ENCODE peak calls at places on chromosome 11, in seven cellular contexts. One of them, this sample, is unnamed.

GRCh38 chr11:9280655-9281301 is 15.6 kb upstream of the DENND5A start:
- DNase-seq in uterus: no peak
- DNase-seq in right lobe of liver: no peak
- DNase-seq in Karpas-422: peak; percentile 79
- DNase-seq in effector memory CD4-positive, alpha-beta T cell: no peak
- DNase-seq in heart right ventricle: no peak
- DNase-seq in sigmoid colon: no peak
- DNase-seq in this sample: no peak

GRCh38 chr11:17298302-17298701 is 21.8 kb downstream of the NUCB2 start:
- DNase-seq in heart right ventricle: no peak
- DNase-seq in effector memory CD4-positive, alpha-beta T cell: no peak
- DNase-seq in right lobe of liver: no peak
- DNase-seq in sigmoid colon: no peak
- DNase-seq in uterus: no peak
- DNase-seq in Karpas-422: no peak
- DNase-seq in this sample: no peak

GRCh38 chr11:16276251-16276650 is 80.1 kb downstream of the SOX6 start:
- DNase-seq in heart right ventricle: no peak
- DNase-seq in uterus: no peak
- DNase-seq in effector memory CD4-positive, alpha-beta T cell: no peak
- DNase-seq in Karpas-422: no peak
- DNase-seq in sigmoid colon: no peak
- DNase-seq in right lobe of liver: no peak
- DNase-seq in this sample: no peak

GRCh38 chr11:26700536-26701235 is 21.2 kb downstream of the SLC5A12 start:
- DNase-seq in Karpas-422: no peak
- DNase-seq in uterus: no peak
- DNase-seq in right lobe of liver: no peak
- DNase-seq in sigmoid colon: no peak
- DNase-seq in effector memory CD4-positive, alpha-beta T cell: no peak
- DNase-seq in heart right ventricle: no peak
- DNase-seq in this sample: no peak

GRCh38 chr11:76824083-76824939 is 36.4 kb upstream of the ACER3 start:
- DNase-seq in right lobe of liver: no peak
- DNase-seq in uterus: no peak
- DNase-seq in effector memory CD4-positive, alpha-beta T cell: no peak
- DNase-seq in Karpas-422: no peak
- DNase-seq in heart right ventricle: peak; percentile 40
- DNase-seq in sigmoid colon: no peak
- DNase-seq in this sample: no peak

GRCh38 chr11:126277780-126278179 is 5.1 kb upstream of the TIRAP start:
- DNase-seq in effector memory CD4-positive, alpha-beta T cell: no peak
- DNase-seq in right lobe of liver: peak; percentile 86
- DNase-seq in heart right ventricle: no peak
- DNase-seq in sigmoid colon: no peak
- DNase-seq in uterus: no peak
- DNase-seq in Karpas-422: no peak
- DNase-seq in this sample: no peak

GRCh38 chr11:78331711-78332110 is 85.9 kb downstream of the GAB2 start:
- DNase-seq in effector memory CD4-positive, alpha-beta T cell: no peak
- DNase-seq in Karpas-422: no peak
- DNase-seq in heart right ventricle: no peak
- DNase-seq in sigmoid colon: no peak
- DNase-seq in uterus: no peak
- DNase-seq in right lobe of liver: no peak
- DNase-seq in this sample: no peak

GRCh38 chr11:18633256-18634139 is 644 bp downstream of the SPTY2D1 start:
- DNase-seq in Karpas-422: peak; percentile 79
- DNase-seq in right lobe of liver: no peak
- DNase-seq in uterus: no peak
- DNase-seq in heart right ventricle: peak; percentile 10
- DNase-seq in sigmoid colon: peak; percentile 68
- DNase-seq in effector memory CD4-positive, alpha-beta T cell: no peak
- DNase-seq in this sample: no peak

GRCh38 chr11:75384438-75385080 is 14.8 kb upstream of the RPS3 start:
- DNase-seq in right lobe of liver: peak; percentile 84
- DNase-seq in sigmoid colon: peak; percentile 87
- DNase-seq in Karpas-422: peak; percentile 88
- DNase-seq in uterus: peak; percentile 80
- DNase-seq in effector memory CD4-positive, alpha-beta T cell: peak; percentile 48
- DNase-seq in heart right ventricle: peak; percentile 70
- DNase-seq in this sample: no peak

GRCh38 chr11:33135216-33135615 is 26.1 kb downstream of the CSTF3 start:
- DNase-seq in right lobe of liver: no peak
- DNase-seq in uterus: no peak
- DNase-seq in effector memory CD4-positive, alpha-beta T cell: no peak
- DNase-seq in sigmoid colon: no peak
- DNase-seq in heart right ventricle: no peak
- DNase-seq in Karpas-422: no peak
- DNase-seq in this sample: no peak

GRCh38 chr11:134356656-134357544 is 25.1 kb downstream of the GLB1L2 start:
- DNase-seq in uterus: no peak
- DNase-seq in heart right ventricle: no peak
- DNase-seq in right lobe of liver: no peak
- DNase-seq in sigmoid colon: peak; percentile 60
- DNase-seq in Karpas-422: no peak
- DNase-seq in effector memory CD4-positive, alpha-beta T cell: no peak
- DNase-seq in this sample: no peak

GRCh38 chr11:115321602-115322289 is 182.5 kb downstream of the CADM1 start:
- DNase-seq in sigmoid colon: no peak
- DNase-seq in uterus: no peak
- DNase-seq in effector memory CD4-positive, alpha-beta T cell: no peak
- DNase-seq in Karpas-422: no peak
- DNase-seq in heart right ventricle: no peak
- DNase-seq in right lobe of liver: no peak
- DNase-seq in this sample: no peak

GRCh38 chr11:64095949-64096348 is 60.2 kb downstream of the FLRT1 start:
- DNase-seq in uterus: no peak
- DNase-seq in effector memory CD4-positive, alpha-beta T cell: no peak
- DNase-seq in Karpas-422: no peak
- DNase-seq in heart right ventricle: no peak
- DNase-seq in sigmoid colon: no peak
- DNase-seq in right lobe of liver: no peak
- DNase-seq in this sample: no peak

GRCh38 chr11:31509017-31509411 is 408 bp downstream of the IMMP1L start:
- DNase-seq in uterus: no peak
- DNase-seq in right lobe of liver: no peak
- DNase-seq in effector memory CD4-positive, alpha-beta T cell: no peak
- DNase-seq in Karpas-422: peak; percentile 54
- DNase-seq in sigmoid colon: no peak
- DNase-seq in heart right ventricle: no peak
- DNase-seq in this sample: no peak

GRCh38 chr11:129260750-129261149 is 68.6 kb upstream of the ARHGAP32 start:
- DNase-seq in uterus: no peak
- DNase-seq in effector memory CD4-positive, alpha-beta T cell: no peak
- DNase-seq in right lobe of liver: no peak
- DNase-seq in sigmoid colon: no peak
- DNase-seq in Karpas-422: no peak
- DNase-seq in heart right ventricle: no peak
- DNase-seq in this sample: no peak

GRCh38 chr11:76629133-76629852 is 41.3 kb downstream of the LRRC32 start:
- DNase-seq in Karpas-422: peak; percentile 51
- DNase-seq in uterus: peak; percentile 37
- DNase-seq in heart right ventricle: peak; percentile 84
- DNase-seq in sigmoid colon: peak; percentile 80
- DNase-seq in effector memory CD4-positive, alpha-beta T cell: no peak
- DNase-seq in right lobe of liver: peak; percentile 60
- DNase-seq in this sample: no peak

GRCh38 chr11:122882809-122883681 is 486 bp downstream of the JHY start:
- DNase-seq in uterus: peak; percentile 46
- DNase-seq in sigmoid colon: peak; percentile 77
- DNase-seq in effector memory CD4-positive, alpha-beta T cell: peak; percentile 30
- DNase-seq in Karpas-422: no peak
- DNase-seq in right lobe of liver: peak; percentile 57
- DNase-seq in heart right ventricle: peak; percentile 48
- DNase-seq in this sample: no peak

GRCh38 chr11:76185931-76186401 is 20.3 kb downstream of the WNT11 start:
- DNase-seq in right lobe of liver: no peak
- DNase-seq in sigmoid colon: no peak
- DNase-seq in heart right ventricle: peak; percentile 42
- DNase-seq in Karpas-422: no peak
- DNase-seq in uterus: peak; percentile 37
- DNase-seq in effector memory CD4-positive, alpha-beta T cell: no peak
- DNase-seq in this sample: no peak

DNA sequence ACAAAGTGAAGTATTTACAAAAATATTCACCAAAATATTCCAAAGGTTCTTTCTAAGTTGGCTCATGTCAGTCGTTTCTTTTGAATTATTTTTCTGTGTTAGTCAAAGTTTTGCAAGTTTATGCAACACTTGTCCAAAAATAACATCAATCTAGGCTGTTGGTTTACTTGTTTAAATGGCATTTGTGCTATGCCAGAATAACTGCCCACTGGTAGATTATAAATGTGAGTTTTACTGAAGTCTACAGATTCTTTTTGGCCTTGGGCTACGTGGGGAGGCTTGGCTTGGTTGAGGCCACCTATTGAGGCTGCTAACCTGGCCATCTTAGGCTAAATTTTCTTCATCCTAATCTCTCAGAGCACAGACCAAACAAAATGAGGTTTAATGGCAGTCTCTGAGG is 1091.9 kb upstream of the RAG2 start:
- DNase-seq in effector memory CD4-positive, alpha-beta T cell: no peak
- DNase-seq in sigmoid colon: no peak
- DNase-seq in right lobe of liver: no peak
- DNase-seq in heart right ventricle: no peak
- DNase-seq in Karpas-422: no peak
- DNase-seq in uterus: no peak
- DNase-seq in this sample: no peak
- H3K9me3 ChIP-seq in effector memory CD4-positive, alpha-beta T cell: no peaks in the 10 kb centered on the region
- H3K9me3 ChIP-seq in sigmoid colon: peaks cover 7% of the 10 kb centered on the region
- H3K9me3 ChIP-seq in right lobe of liver: no peaks in the 10 kb centered on the region
- H3K9me3 ChIP-seq in heart right ventricle: no peaks in the 10 kb centered on the region
- H3K9me3 ChIP-seq in Karpas-422: peaks cover 28% of the 10 kb centered on the region
- H3K9me3 ChIP-seq in uterus: no peaks in the 10 kb centered on the region
- H3K9me3 ChIP-seq in this sample: peaks cover 3% of the 10 kb centered on the region

GRCh38 chr11:96097844-96098421 is 174.0 kb upstream of the MTMR2 start:
- DNase-seq in Karpas-422: no peak
- DNase-seq in uterus: no peak
- DNase-seq in heart right ventricle: no peak
- DNase-seq in right lobe of liver: no peak
- DNase-seq in sigmoid colon: no peak
- DNase-seq in effector memory CD4-positive, alpha-beta T cell: no peak
- DNase-seq in this sample: no peak
- H3K4me3 ChIP-seq in Karpas-422: no peak overlapping the region
- H3K4me3 ChIP-seq in uterus: no peak overlapping the region
- H3K4me3 ChIP-seq in heart right ventricle: no peak overlapping the region
- H3K4me3 ChIP-seq in right lobe of liver: no peak overlapping the region
- H3K4me3 ChIP-seq in sigmoid colon: no peak overlapping the region
- H3K4me3 ChIP-seq in effector memory CD4-positive, alpha-beta T cell: no peak overlapping the region
- H3K4me3 ChIP-seq in this sample: no peak overlapping the region

DNA sequence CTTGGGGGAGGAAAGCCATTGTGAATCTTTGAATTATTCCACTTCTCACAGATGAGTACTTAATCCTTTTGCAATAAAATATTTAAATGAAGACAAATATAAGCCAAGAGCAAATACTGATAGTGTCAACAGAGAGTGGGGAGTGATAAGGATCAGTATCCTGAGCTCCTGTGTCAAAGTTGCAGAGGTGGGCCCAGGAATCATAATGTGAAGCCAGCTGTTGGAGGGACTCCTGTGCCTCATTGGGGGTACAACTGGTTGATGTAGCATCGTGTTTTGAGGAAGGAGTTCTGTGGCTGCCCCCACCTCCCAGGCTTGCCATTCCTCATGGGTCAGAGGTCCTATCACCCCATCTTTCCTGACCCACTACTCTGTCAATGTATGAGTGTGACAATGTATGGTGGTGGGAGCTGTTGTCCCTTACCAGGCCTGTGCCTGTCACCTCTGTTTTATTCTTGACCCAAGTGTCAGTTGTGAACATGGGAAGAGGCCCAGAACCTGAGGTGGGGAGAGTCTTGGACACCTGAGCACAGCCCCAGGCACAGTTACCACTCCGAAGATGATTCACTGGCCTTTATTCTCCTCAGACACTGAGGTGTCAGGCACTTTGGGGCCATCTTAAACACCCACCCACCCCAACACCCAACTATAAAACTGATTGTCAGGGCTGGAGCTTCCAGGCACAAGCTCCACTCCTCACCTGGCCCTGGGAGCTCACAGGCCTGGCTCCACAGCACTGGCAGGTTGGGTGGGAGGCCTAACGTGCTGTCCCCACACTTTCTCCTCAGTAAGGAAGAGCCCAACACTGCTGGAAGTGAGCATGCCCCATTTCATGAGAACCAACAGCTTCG is 38.4 kb downstream of the KCNQ1OT1 start:
- DNase-seq in right lobe of liver: no peak
- DNase-seq in sigmoid colon: no peak
- DNase-seq in Karpas-422: no peak
- DNase-seq in heart right ventricle: no peak
- DNase-seq in uterus: no peak
- DNase-seq in effector memory CD4-positive, alpha-beta T cell: no peak
- DNase-seq in this sample: no peak
- H3K9me3 ChIP-seq in right lobe of liver: no peaks in the 10 kb centered on the region
- H3K9me3 ChIP-seq in sigmoid colon: no peaks in the 10 kb centered on the region
- H3K9me3 ChIP-seq in Karpas-422: peaks cover 16% of the 10 kb centered on the region
- H3K9me3 ChIP-seq in heart right ventricle: no peaks in the 10 kb centered on the region
- H3K9me3 ChIP-seq in uterus: no peaks in the 10 kb centered on the region
- H3K9me3 ChIP-seq in effector memory CD4-positive, alpha-beta T cell: no peaks in the 10 kb centered on the region
- H3K9me3 ChIP-seq in this sample: peaks cover 17% of the 10 kb centered on the region

GRCh38 chr11:118619444-118620205 is 12.2 kb downstream of the PHLDB1 start:
- DNase-seq in uterus: peak; percentile 59
- DNase-seq in sigmoid colon: peak; percentile 80
- DNase-seq in effector memory CD4-positive, alpha-beta T cell: no peak
- DNase-seq in Karpas-422: no peak
- DNase-seq in right lobe of liver: no peak
- DNase-seq in heart right ventricle: peak; percentile 77
- DNase-seq in this sample: peak; percentile 80

GRCh38 chr11:118621898-118622375 is 14.5 kb downstream of the PHLDB1 start:
- DNase-seq in effector memory CD4-positive, alpha-beta T cell: no peak
- DNase-seq in right lobe of liver: no peak
- DNase-seq in sigmoid colon: no peak
- DNase-seq in Karpas-422: no peak
- DNase-seq in heart right ventricle: no peak
- DNase-seq in uterus: no peak
- DNase-seq in this sample: no peak

GRCh38 chr11:118621071-118621815 is 13.8 kb downstream of the PHLDB1 start:
- DNase-seq in sigmoid colon: peak; percentile 96
- DNase-seq in Karpas-422: no peak
- DNase-seq in effector memory CD4-positive, alpha-beta T cell: no peak
- DNase-seq in heart right ventricle: peak; percentile 93
- DNase-seq in uterus: peak; percentile 91
- DNase-seq in right lobe of liver: no peak
- DNase-seq in this sample: peak; percentile 79

GRCh38 chr11:118618991-118619375 is 11.6 kb downstream of the PHLDB1 start:
- DNase-seq in right lobe of liver: no peak
- DNase-seq in heart right ventricle: peak; percentile 67
- DNase-seq in effector memory CD4-positive, alpha-beta T cell: no peak
- DNase-seq in uterus: peak; percentile 65
- DNase-seq in Karpas-422: no peak
- DNase-seq in sigmoid colon: peak; percentile 82
- DNase-seq in this sample: no peak

DNA sequence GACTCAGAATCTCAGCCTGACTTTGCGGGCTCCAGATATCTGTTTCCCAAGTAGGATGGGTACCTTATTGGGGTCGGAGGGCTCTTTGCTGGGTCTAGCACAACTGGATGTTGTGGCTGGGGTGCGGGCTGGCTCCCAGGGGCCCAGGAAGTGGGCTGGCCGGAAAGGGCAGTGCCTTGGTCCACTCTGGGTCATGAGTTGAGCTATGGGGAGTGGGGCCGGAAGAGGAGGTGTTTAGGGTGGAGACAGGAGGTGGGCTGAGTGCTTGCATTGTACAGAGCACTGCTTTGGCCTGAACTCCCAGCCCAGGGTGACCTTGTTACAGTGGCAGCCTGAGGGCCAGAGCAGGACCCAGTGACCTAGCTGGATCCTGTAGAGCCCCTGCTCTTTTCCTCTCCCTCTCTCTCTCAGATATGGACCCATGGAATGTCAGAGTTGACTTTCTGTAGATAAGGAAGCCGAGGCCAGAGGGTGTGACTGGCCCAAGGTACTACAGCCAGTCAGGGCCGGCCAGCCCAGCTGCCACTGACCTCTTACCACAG is 13.2 kb downstream of the PHLDB1 start:
- DNase-seq in right lobe of liver: no peak
- DNase-seq in effector memory CD4-positive, alpha-beta T cell: no peak
- DNase-seq in Karpas-422: no peak
- DNase-seq in uterus: no peak
- DNase-seq in sigmoid colon: no peak
- DNase-seq in heart right ventricle: peak; percentile 64
- DNase-seq in this sample: no peak
- H3K4me3 ChIP-seq in right lobe of liver: no peak overlapping the region
- H3K4me3 ChIP-seq in effector memory CD4-positive, alpha-beta T cell: no peak overlapping the region
- H3K4me3 ChIP-seq in Karpas-422: no peak overlapping the region
- H3K4me3 ChIP-seq in uterus: peak overlapping the region; percentile 13
- H3K4me3 ChIP-seq in sigmoid colon: peak overlapping the region; percentile 66
- H3K4me3 ChIP-seq in heart right ventricle: peak overlapping the region; percentile 40
- H3K4me3 ChIP-seq in this sample: peak overlapping the region; percentile 75

This sample was measured in thoracic aorta.